ENCODE peak calls at places on chromosomes 11 and 22, in ten cellular contexts. M is esophagus squamous epithelium; F is gastrocnemius medialis; H is psoas muscle; E is Panc1; X is naive thymus-derived CD4-positive, alpha-beta T cell; Y is SJSA1; G is heart right ventricle; Z is A549; T is effector memory CD4-positive, alpha-beta T cell. P is an unnamed sample.
A peak's percentile ranks its signal among the peaks of the same experiment; 100 is the strongest.

GRCh38 chr22:44458044-44459020 is 39.7 kb downstream of the RTL6 start:
- DNase-seq in M (no peak), F (no peak), H (no peak), E (no peak), X (no peak), Y (no peak), G (no peak), Z (no peak), T (no peak), P (no peak)

GRCh38 chr22:26086359-26086758 is 82.9 kb upstream of the SEZ6L start:
- DNase-seq in M (no peak), F (no peak), H (no peak), E (no peak), X (no peak), Y (no peak), G (no peak), Z (no peak), T (no peak), P (no peak)

GRCh38 chr11:15073361-15074205 is at the start of gene CALCB:
- DNase-seq in M (no peak), F (no peak), H (no peak), E (no peak), X (no peak), Y (no peak), G (no peak), Z (peak; percentile 8), T (no peak), P (no peak)

GRCh38 chr22:29617922-29618629 is 14.6 kb downstream of the NF2 start:
- DNase-seq in M (no peak), F (no peak), H (no peak), E (no peak), X (no peak), Y (no peak), G (no peak), Z (no peak), T (no peak), P (no peak)

GRCh38 chr11:59180168-59180567 is 8.2 kb downstream of the DTX4 start:
- DNase-seq in M (no peak), F (no peak), H (no peak), E (no peak), X (no peak), Y (no peak), G (no peak), Z (no peak), T (no peak), P (no peak)

GRCh38 chr22:49549256-49549655 is 278.4 kb downstream of the BRD1 start:
- DNase-seq in M (no peak), F (no peak), H (no peak), E (no peak), X (no peak), Y (no peak), G (no peak), Z (no peak), T (no peak), P (no peak)

GRCh38 chr11:10108901-10109665 is 184.9 kb downstream of the SBF2 start:
- DNase-seq in M (no peak), F (peak; percentile 50), H (no peak), E (no peak), X (no peak), Y (no peak), G (no peak), Z (no peak), T (no peak), P (no peak)

GRCh38 chr11:19162946-19163345 is 38.8 kb downstream of the CSRP3 start:
- DNase-seq in M (no peak), F (no peak), H (no peak), E (no peak), X (no peak), Y (no peak), G (no peak), Z (no peak), T (no peak), P (no peak)

GRCh38 chr11:23206736-23207336 is 346.6 kb upstream of the CCDC179 start:
- DNase-seq in M (no peak), F (no peak), H (no peak), E (no peak), X (no peak), Y (no peak), G (no peak), Z (no peak), T (no peak), P (no peak)

GRCh38 chr11:111730031-111730430 is 36.2 kb downstream of the PPP2R1B start:
- DNase-seq in M (no peak), F (no peak), H (peak; percentile 15), E (no peak), X (no peak), Y (no peak), G (no peak), Z (no peak), T (no peak), P (no peak)

GRCh38 chr22:20271114-20271994 is 3.2 kb upstream of the RTN4R start:
- DNase-seq in M (no peak), F (no peak), H (no peak), E (no peak), X (no peak), Y (no peak), G (no peak), Z (no peak), T (no peak), P (no peak)

GRCh38 chr11:69640260-69640994 is 529 bp upstream of the CCND1 start:
- DNase-seq in M (no peak), F (no peak), H (no peak), E (no peak), X (no peak), Y (peak; percentile 87), G (no peak), Z (peak; percentile 45), T (no peak), P (no peak)

GRCh38 chr22:46047226-46047625 is 70.3 kb upstream of the WNT7B start:
- DNase-seq in M (no peak), F (no peak), H (peak; percentile 14), E (no peak), X (no peak), Y (no peak), G (no peak), Z (no peak), T (no peak), P (no peak)
- H3K4me1 ChIP-seq in M (peaks cover 94% of the 10 kb centered on the region), F (peaks cover 73% of the 10 kb centered on the region), H (peaks cover 67% of the 10 kb centered on the region), E (peaks cover 37% of the 10 kb centered on the region), X (peaks cover 10% of the 10 kb centered on the region), Y (peaks cover 37% of the 10 kb centered on the region), G (peaks cover 92% of the 10 kb centered on the region), Z (peaks cover 4% of the 10 kb centered on the region), T (peaks cover 20% of the 10 kb centered on the region), P (peaks cover 60% of the 10 kb centered on the region)

GRCh38 chr22:43342347-43343261 is 568 bp downstream of the SCUBE1 start:
- DNase-seq in M (no peak), F (no peak), H (no peak), E (no peak), X (no peak), Y (no peak), G (no peak), Z (no peak), T (no peak), P (no peak)
- H3K4me3 ChIP-seq in M (peak overlapping the region; percentile 10), F (no peak overlapping the region), H (peak overlapping the region; percentile 25), E (no peak overlapping the region), X (no peak overlapping the region), Y (no peak overlapping the region), G (no peak overlapping the region), Z (peak overlapping the region; percentile 51), T (no peak overlapping the region), P (peak overlapping the region; percentile 57)

DNA sequence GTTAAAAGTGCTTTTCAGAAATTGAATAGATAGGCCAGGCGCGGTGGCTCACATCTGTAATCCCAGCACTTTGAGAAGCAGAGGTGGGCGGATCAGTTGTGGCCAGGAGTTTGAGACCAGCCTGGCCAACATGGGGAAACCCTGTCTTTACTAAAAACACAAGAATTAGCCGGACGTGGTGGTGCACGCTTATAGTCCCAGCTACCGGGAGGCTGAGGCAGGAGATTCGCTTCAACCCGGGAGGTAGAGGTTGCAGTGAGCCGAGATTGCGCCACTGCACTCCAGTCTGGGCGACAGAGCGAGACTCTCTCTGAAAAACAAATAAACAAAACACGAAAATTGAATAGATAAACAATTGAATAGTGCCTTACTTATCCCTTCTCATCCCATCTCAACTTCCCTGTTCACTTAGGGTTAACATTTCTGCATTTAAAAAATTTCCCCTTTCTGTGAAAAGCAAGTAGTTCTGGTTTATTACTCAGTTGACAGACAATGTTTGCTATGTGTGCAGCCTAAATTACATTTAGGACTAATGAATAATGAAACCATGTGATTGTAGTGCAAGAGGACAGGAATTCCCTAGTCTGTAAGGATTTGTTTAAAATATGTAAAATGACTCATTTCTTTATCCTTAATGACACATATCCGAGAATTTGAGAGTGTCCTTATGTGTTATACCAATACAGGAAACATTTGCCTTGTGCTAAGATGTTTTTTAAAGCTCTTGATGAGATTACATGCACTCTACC is 6.0 kb downstream of the RNF169 start:
- DNase-seq in M (no peak), F (no peak), H (no peak), E (peak; percentile 95), X (no peak), Y (peak; percentile 75), G (no peak), Z (peak; percentile 38), T (no peak), P (no peak)
- H3K4me1 ChIP-seq in M (peaks cover 67% of the 10 kb centered on the region), F (peaks cover 34% of the 10 kb centered on the region), H (peaks cover 35% of the 10 kb centered on the region), E (peaks cover 27% of the 10 kb centered on the region), X (peaks cover 15% of the 10 kb centered on the region), Y (peaks cover 26% of the 10 kb centered on the region), G (peaks cover 47% of the 10 kb centered on the region), Z (peaks cover 52% of the 10 kb centered on the region), T (no peaks in the 10 kb centered on the region), P (peaks cover 19% of the 10 kb centered on the region)

GRCh38 chr22:37260939-37261338 is 16.9 kb upstream of the RAC2 start:
- DNase-seq in M (no peak), F (no peak), H (peak; percentile 59), E (no peak), X (peak; percentile 46), Y (peak; percentile 45), G (peak; percentile 36), Z (peak; percentile 58), T (peak; percentile 56), P (no peak)

GRCh38 chr22:37258810-37259472 is 14.9 kb upstream of the RAC2 start:
- DNase-seq in M (no peak), F (no peak), H (no peak), E (no peak), X (no peak), Y (no peak), G (no peak), Z (no peak), T (no peak), P (no peak)

GRCh38 chr22:37260396-37260795 is 16.3 kb upstream of the RAC2 start:
- DNase-seq in M (no peak), F (no peak), H (no peak), E (no peak), X (no peak), Y (no peak), G (no peak), Z (no peak), T (no peak), P (no peak)

GRCh38 chr22:37258005-37258790 is 14.1 kb upstream of the RAC2 start:
- DNase-seq in M (no peak), F (no peak), H (no peak), E (no peak), X (no peak), Y (no peak), G (no peak), Z (no peak), T (no peak), P (no peak)

DNA sequence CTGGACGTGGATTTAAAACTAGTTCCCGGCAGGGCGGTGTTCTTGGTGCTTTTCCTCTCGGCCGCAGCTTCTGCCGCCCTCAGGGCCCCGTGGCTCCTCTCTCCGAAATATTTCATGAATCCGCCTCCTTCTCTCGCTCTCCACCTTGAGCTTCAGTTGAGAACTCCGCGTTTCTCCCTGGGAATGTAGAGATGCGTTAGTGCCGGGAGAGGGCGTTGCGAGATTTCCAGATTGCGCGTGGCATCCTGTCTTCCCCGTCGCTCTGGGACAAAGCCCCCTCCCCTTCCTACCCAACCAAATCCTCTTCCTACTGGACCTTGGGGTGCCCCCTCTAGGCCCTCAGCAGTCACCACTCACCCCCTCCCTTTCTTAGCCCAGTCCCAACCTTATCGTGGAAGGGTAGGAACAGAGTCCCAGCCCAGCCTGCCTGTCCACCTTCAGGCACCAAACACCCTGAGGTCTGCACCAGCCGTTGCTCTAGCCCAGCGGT is 15.5 kb upstream of the RAC2 start:
- DNase-seq in M (no peak), F (no peak), H (no peak), E (no peak), X (no peak), Y (no peak), G (no peak), Z (peak; percentile 57), T (no peak), P (no peak)
- H3K4me3 ChIP-seq in M (no peak overlapping the region), F (no peak overlapping the region), H (no peak overlapping the region), E (peak overlapping the region; percentile 23), X (no peak overlapping the region), Y (no peak overlapping the region), G (no peak overlapping the region), Z (no peak overlapping the region), T (no peak overlapping the region), P (no peak overlapping the region)